ENCODE peak calls at places on chromosomes 7 and 10, in nine cellular contexts. G, R, P, J, V, M, T, O and C are unnamed samples.

GRCh38 chr10:132452216-132452650 is 55.2 kb downstream of the PWWP2B start:
- DNase-seq in P (no peak), T (peak), V (no peak), O (no peak), J (no peak), R (peak), M (no peak), G (peak), C (no peak)

GRCh38 chr10:104582604-104582951 is 58.5 kb upstream of the SORCS3 start:
- DNase-seq in O (no peak), J (no peak), P (no peak), M (no peak), T (peak), V (no peak), G (no peak), R (no peak), C (no peak)

GRCh38 chr7:114979803-114980507 is 58.1 kb downstream of the MDFIC start:
- DNase-seq in V (no peak), P (no peak), G (no peak), O (no peak), J (no peak), T (no peak), M (no peak), R (no peak), C (no peak)

GRCh38 chr10:71744897-71745658 is 25.5 kb upstream of the C10orf105 start:
- DNase-seq in M (no peak), O (no peak), V (no peak), J (no peak), T (no peak), R (no peak), G (no peak), P (no peak), C (no peak)

GRCh38 chr7:95434501-95435421 is at the start of gene PON2:
- DNase-seq in T (peak), O (peak), V (peak), P (peak), J (peak), G (peak), M (peak), R (peak), C (peak)

GRCh38 chr10:76311752-76312699 is 880.6 kb downstream of the LRMDA start:
- DNase-seq in G (no peak), M (no peak), J (no peak), V (peak), P (no peak), T (peak), O (peak), R (no peak), C (peak)

GRCh38 chr7:127683776-127684681 is 32.0 kb downstream of the SND1 start:
- DNase-seq in T (peak), J (peak), G (no peak), O (no peak), R (no peak), V (no peak), M (no peak), P (no peak), C (peak)

GRCh38 chr7:87082675-87083074 is 23.2 kb upstream of the ELAPOR2 start:
- DNase-seq in G (no peak), P (no peak), T (no peak), J (no peak), R (no peak), O (no peak), V (no peak), M (no peak), C (no peak)

GRCh38 chr7:117001283-117001682 is 48.0 kb downstream of the ST7 start:
- DNase-seq in V (no peak), P (no peak), R (no peak), J (no peak), M (no peak), O (no peak), T (peak), G (no peak), C (peak)

GRCh38 chr7:13071999-13072398 is 384.6 kb downstream of the ARL4A start:
- DNase-seq in G (no peak), J (peak), M (no peak), V (no peak), O (no peak), P (no peak), T (peak), R (no peak), C (no peak)